ENCODE peak calls at places on chromosome 1, in nine cellular contexts. Z, V, T, H, F, N, Y, L and U are unnamed samples.
A peak's percentile ranks its signal among the peaks of the same experiment; 100 is the strongest.

GRCh38 chr1:171901245-171901644 is 59.9 kb downstream of the DNM3 start:
- DNase-seq in N (no peak), F (no peak), Y (no peak), H (no peak), L (no peak), Z (peak; percentile 65), V (no peak), T (no peak), U (no peak)

GRCh38 chr1:2352341-2353214 is 38.8 kb downstream of the MORN1 start:
- DNase-seq in H (no peak), N (no peak), T (no peak), Y (no peak), L (no peak), F (no peak), Z (no peak), V (peak; percentile 37), U (peak; percentile 30)

GRCh38 chr1:205505076-205505729 is 734 bp downstream of the CDK18 start:
- DNase-seq in N (no peak), Z (no peak), T (no peak), L (no peak), Y (no peak), V (no peak), H (no peak), F (no peak), U (no peak)

GRCh38 chr1:70025052-70025451 is 180.3 kb downstream of the LRRC40 start:
- DNase-seq in L (no peak), Y (no peak), N (no peak), V (no peak), F (no peak), T (no peak), H (no peak), Z (no peak), U (no peak)

GRCh38 chr1:169326644-169327316 is 40.8 kb downstream of the NME7 start:
- DNase-seq in V (no peak), H (peak; percentile 37), N (peak; percentile 53), F (no peak), L (no peak), Z (peak; percentile 49), T (no peak), Y (no peak), U (no peak)

GRCh38 chr1:43547538-43548072 is 16.9 kb downstream of the PTPRF start:
- DNase-seq in Z (no peak), Y (no peak), L (no peak), H (no peak), N (no peak), T (no peak), F (no peak), V (no peak), U (no peak)

GRCh38 chr1:59315529-59316433 is 18.9 kb downstream of the FGGY start:
- DNase-seq in Z (no peak), V (no peak), H (no peak), N (peak; percentile 38), Y (no peak), L (no peak), T (no peak), F (no peak), U (no peak)

GRCh38 chr1:51264470-51264869 is 28.4 kb downstream of the RNF11 start:
- DNase-seq in V (no peak), F (peak; percentile 87), Y (no peak), N (peak; percentile 96), T (peak; percentile 43), Z (peak; percentile 68), H (peak; percentile 45), L (no peak), U (no peak)

GRCh38 chr1:55588300-55588699 is 373.1 kb upstream of the USP24 start:
- DNase-seq in H (no peak), N (no peak), F (no peak), L (no peak), T (no peak), Y (no peak), Z (no peak), V (no peak), U (no peak)

GRCh38 chr1:22039594-22040347 is 12.7 kb upstream of the CDC42 start:
- DNase-seq in L (peak; percentile 38), V (peak; percentile 85), F (no peak), Y (peak; percentile 96), N (peak; percentile 55), H (peak; percentile 96), T (no peak), Z (no peak), U (peak; percentile 81)

GRCh38 chr1:240294566-240294965 is 202.9 kb downstream of the FMN2 start:
- DNase-seq in H (no peak), F (no peak), Z (no peak), L (no peak), Y (no peak), T (no peak), N (peak; percentile 20), V (no peak), U (no peak)